ENCODE peak calls at places on chromosomes 6 and 20, in six cellular contexts. H is activated CD4-positive, alpha-beta T cell treated with anti-CD3 and anti-CD28 coated beads, Interleukin-2, amount 10 ng/mL, durations not matched to agents 7 days and 5 days; Y is cardiac fibroblast; V is stomach; F is PC-3; I is SK-MEL-5. P is an unnamed sample.

GRCh38 chr20:36642136-36642535 is 3.9 kb downstream of the SLA2 start:
- DNase-seq in H (no peak), V (no peak), I (no peak), Y (no peak), F (no peak), P (no peak)

GRCh38 chr6:132491303-132491702 is 21.6 kb downstream of the STX7 start:
- DNase-seq in I (peak), V (no peak), Y (peak), H (no peak), F (no peak), P (no peak)

GRCh38 chr6:75155586-75155985 is 50.3 kb downstream of the COL12A1 start:
- DNase-seq in I (no peak), F (no peak), Y (no peak), H (no peak), V (no peak), P (no peak)

GRCh38 chr20:2820896-2821869 is 5.0 kb downstream of the TMEM239 start:
- DNase-seq in V (no peak), Y (no peak), F (no peak), I (no peak), H (no peak), P (no peak)

GRCh38 chr6:282867-283416 is 9.3 kb upstream of the DUSP22 start:
- DNase-seq in Y (no peak), I (no peak), V (no peak), H (no peak), F (no peak), P (no peak)

GRCh38 chr6:36024154-36024760 is at the start of gene SLC26A8:
- DNase-seq in H (no peak), Y (no peak), I (no peak), F (no peak), V (no peak), P (no peak)

GRCh38 chr6:77844822-77845221 is 192.0 kb downstream of the MEI4 start:
- DNase-seq in H (no peak), Y (no peak), I (no peak), V (no peak), F (no peak), P (no peak)

GRCh38 chr6:21597706-21598273 is 4.2 kb downstream of the SOX4 start:
- DNase-seq in V (no peak), I (peak), H (no peak), F (peak), Y (peak), P (no peak)

GRCh38 chr20:64053841-64054661 is 4.6 kb upstream of the SOX18 start:
- DNase-seq in I (peak), Y (peak), F (peak), V (no peak), H (no peak), P (no peak)

GRCh38 chr6:128350416-128351254 is 169.8 kb downstream of the PTPRK start:
- DNase-seq in H (no peak), V (no peak), I (no peak), F (peak), Y (peak), P (peak)

GRCh38 chr6:81623106-81623834 is 129.2 kb downstream of the TENT5A start:
- DNase-seq in F (no peak), I (no peak), H (no peak), Y (no peak), V (no peak), P (no peak)

GRCh38 chr6:105794263-105794662 is 291.9 kb upstream of the PRDM1 start:
- DNase-seq in F (peak), I (no peak), H (no peak), Y (no peak), V (peak), P (no peak)

GRCh38 chr6:139868576-139868975 is 494.1 kb upstream of the CITED2 start:
- DNase-seq in F (no peak), I (no peak), V (no peak), H (no peak), Y (no peak), P (no peak)

GRCh38 chr6:166465671-166466087 is 82.9 kb upstream of the MPC1 start:
- DNase-seq in H (no peak), V (no peak), F (no peak), I (peak), Y (peak), P (no peak)

GRCh38 chr20:21901470-21902275 is 196.2 kb downstream of the PAX1 start:
- DNase-seq in F (peak), I (no peak), H (no peak), V (peak), Y (no peak), P (no peak)

GRCh38 chr20:764255-764654 is 4.0 kb downstream of the SLC52A3 start:
- DNase-seq in H (no peak), V (no peak), F (no peak), I (no peak), Y (no peak), P (no peak)

GRCh38 chr6:44356432-44356950 is 14.0 kb downstream of the SPATS1 start:
- DNase-seq in I (no peak), Y (no peak), F (no peak), H (no peak), V (no peak), P (no peak)

GRCh38 chr20:7911586-7912330 is 28.5 kb downstream of the HAO1 start:
- DNase-seq in H (no peak), F (peak), Y (peak), V (no peak), I (peak), P (no peak)

GRCh38 chr6:137873273-137873762 is 6.3 kb downstream of the TNFAIP3 start:
- DNase-seq in V (peak), H (peak), Y (peak), F (peak), I (peak), P (peak)

GRCh38 chr6:12929678-12930077 is 213.1 kb downstream of the PHACTR1 start:
- DNase-seq in H (no peak), Y (no peak), I (no peak), F (no peak), V (no peak), P (no peak)

GRCh38 chr20:22227301-22227700 is 357.1 kb downstream of the FOXA2 start:
- DNase-seq in V (no peak), Y (no peak), F (no peak), H (no peak), I (peak), P (peak)

GRCh38 chr20:43583982-43584432 is 6.7 kb upstream of the IFT52 start:
- DNase-seq in V (peak), Y (peak), H (no peak), F (peak), I (peak), P (peak)

GRCh38 chr6:165515963-165516624 is 146.9 kb downstream of the PDE10A start:
- DNase-seq in Y (peak), V (no peak), I (no peak), F (peak), H (no peak), P (no peak)

GRCh38 chr6:39430968-39431523 is 108.5 kb upstream of the KCNK16 start:
- DNase-seq in I (peak), H (no peak), Y (no peak), F (no peak), V (peak), P (peak)

GRCh38 chr6:71012871-71013456 is 56.1 kb upstream of the B3GAT2 start:
- DNase-seq in I (peak), Y (peak), F (peak), H (peak), V (no peak), P (peak)

GRCh38 chr6:14029605-14030004 is 88.0 kb upstream of the CD83 start:
- DNase-seq in Y (no peak), F (no peak), V (no peak), I (no peak), H (no peak), P (no peak)

GRCh38 chr6:140921366-140922226 is 1211.1 kb upstream of the GJE1 start:
- DNase-seq in I (peak), H (peak), F (peak), Y (peak), V (no peak), P (peak)

GRCh38 chr6:170156448-170157375 is 134.2 kb downstream of the DLL1 start:
- DNase-seq in Y (no peak), F (no peak), I (no peak), H (no peak), V (no peak), P (no peak)

GRCh38 chr6:106757267-106757666 is 127.9 kb downstream of the QRSL1 start:
- DNase-seq in F (peak), Y (no peak), H (no peak), I (no peak), V (no peak), P (peak)

GRCh38 chr6:166602928-166603690 is 16.6 kb upstream of the RAMACL start:
- DNase-seq in I (no peak), V (no peak), H (no peak), Y (no peak), F (no peak), P (no peak)

GRCh38 chr6:39760246-39760952 is 31.8 kb upstream of the DAAM2 start:
- DNase-seq in H (no peak), I (no peak), F (no peak), V (no peak), Y (no peak), P (no peak)

GRCh38 chr20:51184289-51184688 is 161.4 kb upstream of the KCNG1 start:
- DNase-seq in F (no peak), H (no peak), Y (peak), I (no peak), V (no peak), P (no peak)

GRCh38 chr6:85191656-85192055 is 258.2 kb upstream of the NT5E start:
- DNase-seq in H (no peak), F (no peak), V (no peak), Y (peak), I (no peak), P (no peak)

GRCh38 chr20:57659789-57660509 is 39.7 kb upstream of the ZBP1 start:
- DNase-seq in F (no peak), Y (no peak), I (no peak), V (peak), H (no peak), P (no peak)

GRCh38 chr20:25632940-25633790 is 9.4 kb upstream of the NANP start:
- DNase-seq in I (no peak), Y (no peak), H (no peak), F (peak), V (no peak), P (peak)

GRCh38 chr6:137155830-137156229 is 17.6 kb downstream of the IL22RA2 start:
- DNase-seq in V (no peak), Y (peak), I (no peak), F (peak), H (peak), P (peak)

GRCh38 chr6:47924001-47924400 is 142.2 kb downstream of the OPN5 start:
- DNase-seq in I (no peak), F (no peak), V (no peak), H (no peak), Y (no peak), P (no peak)

P was measured in bronchial epithelial cell.